ENCODE peak calls at places on chromosomes 16 and 17, in nine cellular contexts. E is breast epithelium, R is IMR-90, H is cardiac muscle cell, I is mammary epithelial cell, Z is pancreas, U is upper lobe of right lung, P is stomach, T is psoas muscle. Y is an unnamed sample.

GRCh38 chr17:323721-324139 is 28.9 kb downstream of the RPH3AL start:
- DNase-seq in E (no peak), R (no peak), H (no peak), I (no peak), Z (no peak), U (peak), P (no peak), T (peak), Y (no peak)

GRCh38 chr17:58583486-58583885 is 69.0 kb upstream of the MTMR4 start:
- DNase-seq in E (no peak), R (no peak), H (no peak), I (peak), Z (no peak), U (no peak), P (no peak), T (no peak), Y (no peak)

GRCh38 chr16:30663820-30664528 is 5.7 kb downstream of the FBRS start:
- DNase-seq in E (no peak), R (no peak), H (no peak), I (no peak), Z (no peak), U (no peak), P (no peak), T (no peak), Y (peak)

GRCh38 chr17:57999010-57999495 is 8.0 kb downstream of the SRSF1 start:
- DNase-seq in E (no peak), R (no peak), H (no peak), I (no peak), Z (no peak), U (no peak), P (no peak), T (no peak), Y (no peak)

GRCh38 chr16:15486661-15487060 is 52.3 kb downstream of the BMERB1 start:
- DNase-seq in E (no peak), R (no peak), H (no peak), I (no peak), Z (no peak), U (no peak), P (no peak), T (no peak), Y (no peak)

GRCh38 chr17:36631022-36631421 is 29.6 kb downstream of the MRM1 start:
- DNase-seq in E (no peak), R (no peak), H (no peak), I (no peak), Z (no peak), U (no peak), P (no peak), T (no peak), Y (no peak)

GRCh38 chr16:23504076-23504452 is 6.2 kb downstream of the GGA2 start:
- DNase-seq in E (no peak), R (peak), H (peak), I (peak), Z (peak), U (no peak), P (no peak), T (peak), Y (no peak)

GRCh38 chr17:76353004-76353598 is 615 bp downstream of the PRPSAP1 start:
- DNase-seq in E (no peak), R (no peak), H (no peak), I (peak), Z (peak), U (peak), P (peak), T (peak), Y (no peak)

GRCh38 chr17:27762527-27763305 is 37.6 kb downstream of the NOS2 start:
- DNase-seq in E (no peak), R (peak), H (peak), I (peak), Z (no peak), U (no peak), P (no peak), T (no peak), Y (no peak)

GRCh38 chr17:58960068-58960467 is 146.6 kb downstream of the TRIM37 start:
- DNase-seq in E (no peak), R (peak), H (peak), I (peak), Z (peak), U (no peak), P (no peak), T (no peak), Y (no peak)

GRCh38 chr16:68246671-68247070 is 1.5 kb downstream of the PLA2G15 start:
- DNase-seq in E (no peak), R (no peak), H (no peak), I (no peak), Z (no peak), U (no peak), P (no peak), T (peak), Y (no peak)

GRCh38 chr16:70685061-70685937 is 554 bp downstream of the MTSS2 start:
- DNase-seq in E (no peak), R (no peak), H (peak), I (no peak), Z (no peak), U (no peak), P (no peak), T (peak), Y (no peak)

GRCh38 chr17:31778538-31778937 is 80.5 kb downstream of the COPRS start:
- DNase-seq in E (no peak), R (peak), H (no peak), I (no peak), Z (no peak), U (no peak), P (no peak), T (no peak), Y (no peak)

GRCh38 chr17:83145358-83145738 is 65.9 kb downstream of the METRNL start:
- DNase-seq in E (peak), R (no peak), H (no peak), I (no peak), Z (no peak), U (no peak), P (no peak), T (no peak), Y (no peak)

GRCh38 chr16:1322407-1322806 is 11.0 kb upstream of the BAIAP3 start:
- DNase-seq in E (no peak), R (no peak), H (no peak), I (no peak), Z (no peak), U (no peak), P (no peak), T (no peak), Y (no peak)

GRCh38 chr17:29615492-29616299 is 7.0 kb downstream of the CORO6 start:
- DNase-seq in E (peak), R (peak), H (peak), I (peak), Z (peak), U (peak), P (peak), T (peak), Y (peak)

GRCh38 chr16:54340531-54340930 is 53.9 kb upstream of the IRX3 start:
- DNase-seq in E (no peak), R (no peak), H (no peak), I (no peak), Z (no peak), U (no peak), P (no peak), T (no peak), Y (no peak)

GRCh38 chr17:29124135-29124930 is 55.9 kb downstream of the MYO18A start:
- DNase-seq in E (no peak), R (peak), H (peak), I (peak), Z (no peak), U (no peak), P (peak), T (no peak), Y (no peak)

GRCh38 chr16:6096931-6097665 is 999.5 kb upstream of the EEF2KMT start:
- DNase-seq in E (no peak), R (no peak), H (no peak), I (no peak), Z (no peak), U (no peak), P (no peak), T (no peak), Y (no peak)

GRCh38 chr16:71499775-71500364 is 10.7 kb upstream of the ZNF19 start:
- DNase-seq in E (no peak), R (peak), H (peak), I (peak), Z (peak), U (no peak), P (no peak), T (no peak), Y (peak)

GRCh38 chr16:5709889-5710288 is 612.3 kb upstream of the EEF2KMT start:
- DNase-seq in E (no peak), R (peak), H (no peak), I (no peak), Z (no peak), U (no peak), P (no peak), T (no peak), Y (no peak)

GRCh38 chr16:29663020-29663828 is at the start of gene SPN:
- DNase-seq in E (no peak), R (no peak), H (no peak), I (no peak), Z (no peak), U (peak), P (no peak), T (no peak), Y (no peak)

GRCh38 chr17:43015579-43015978 is 6.6 kb downstream of the VAT1 start:
- DNase-seq in E (no peak), R (no peak), H (no peak), I (no peak), Z (no peak), U (no peak), P (no peak), T (peak), Y (no peak)

GRCh38 chr16:69709456-69710084 is 16.8 kb downstream of the NQO1 start:
- DNase-seq in E (no peak), R (peak), H (peak), I (peak), Z (no peak), U (no peak), P (no peak), T (no peak), Y (no peak)

GRCh38 chr17:61267847-61268246 is 131.8 kb upstream of the TBX2 start:
- DNase-seq in E (no peak), R (no peak), H (no peak), I (no peak), Z (no peak), U (no peak), P (no peak), T (no peak), Y (no peak)

GRCh38 chr17:83178533-83179201 is 99.3 kb downstream of the METRNL start:
- DNase-seq in E (peak), R (no peak), H (no peak), I (no peak), Z (no peak), U (no peak), P (no peak), T (no peak), Y (no peak)

GRCh38 chr17:58710948-58711552 is 18.6 kb downstream of the RAD51C start:
- DNase-seq in E (no peak), R (peak), H (peak), I (peak), Z (no peak), U (no peak), P (peak), T (no peak), Y (no peak)

GRCh38 chr16:13633381-13633861 is 286.5 kb upstream of the ERCC4 start:
- DNase-seq in E (no peak), R (no peak), H (no peak), I (no peak), Z (no peak), U (no peak), P (no peak), T (no peak), Y (no peak)

GRCh38 chr17:31286587-31286986 is 10.5 kb downstream of the OMG start:
- DNase-seq in E (no peak), R (no peak), H (no peak), I (no peak), Z (no peak), U (no peak), P (no peak), T (no peak), Y (no peak)

GRCh38 chr16:56191807-56192643 is 736 bp downstream of the GNAO1 start:
- DNase-seq in E (no peak), R (no peak), H (no peak), I (no peak), Z (no peak), U (no peak), P (no peak), T (peak), Y (peak)

GRCh38 chr17:49901460-49902331 is 53.8 kb upstream of the TAC4 start:
- DNase-seq in E (no peak), R (no peak), H (no peak), I (no peak), Z (no peak), U (peak), P (no peak), T (no peak), Y (no peak)

GRCh38 chr16:8887952-8888560 is 5.9 kb downstream of the LITAFD start:
- DNase-seq in E (peak), R (peak), H (peak), I (no peak), Z (no peak), U (peak), P (peak), T (peak), Y (peak)

GRCh38 chr16:68764866-68765265 is 27.8 kb downstream of the CDH1 start:
- DNase-seq in E (no peak), R (no peak), H (no peak), I (no peak), Z (no peak), U (no peak), P (no peak), T (no peak), Y (no peak)

DNA sequence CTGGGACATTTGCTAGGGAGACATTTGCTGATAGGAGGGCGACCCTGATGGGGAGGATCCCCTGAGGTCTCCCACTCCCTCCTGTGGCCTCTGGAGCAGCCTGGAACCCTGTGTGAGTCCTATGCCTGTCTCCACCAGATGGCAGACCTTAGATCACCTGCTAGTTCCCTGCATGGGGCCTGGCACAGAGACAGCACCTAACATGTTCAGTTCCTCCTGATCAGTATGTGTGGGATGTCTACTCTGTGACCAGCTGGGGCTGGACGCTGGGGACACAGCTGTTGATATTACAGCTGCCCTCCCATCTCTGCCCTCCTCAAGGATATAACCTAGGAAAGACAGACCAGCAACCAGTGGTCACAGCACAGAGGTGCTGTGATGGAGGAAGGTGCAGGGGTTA is 1.1 kb upstream of the ADCY7 start:
- DNase-seq in E (no peak), R (peak), H (no peak), I (no peak), Z (no peak), U (no peak), P (peak), T (peak), Y (no peak)
- H3K4me3 ChIP-seq in E (no peak), R (no peak), H (no peak), I (no peak), Z (no peak), U (no peak), P (no peak), T (no peak), Y (no peak)

GRCh38 chr16:89565256-89565505 is 4.7 kb downstream of the RPL13 start:
- DNase-seq in E (no peak), R (no peak), H (no peak), I (no peak), Z (no peak), U (no peak), P (no peak), T (no peak), Y (no peak)

GRCh38 chr16:89563639-89564392 is 3.3 kb downstream of the RPL13 start:
- DNase-seq in E (no peak), R (no peak), H (no peak), I (no peak), Z (no peak), U (no peak), P (no peak), T (no peak), Y (no peak)

GRCh38 chr16:89562939-89563338 is 2.5 kb downstream of the RPL13 start:
- DNase-seq in E (no peak), R (no peak), H (no peak), I (no peak), Z (no peak), U (no peak), P (no peak), T (no peak), Y (no peak)

GRCh38 chr16:89565506-89566372 is 5.3 kb downstream of the RPL13 start:
- DNase-seq in E (peak), R (peak), H (peak), I (peak), Z (peak), U (peak), P (peak), T (peak), Y (peak)

DNA sequence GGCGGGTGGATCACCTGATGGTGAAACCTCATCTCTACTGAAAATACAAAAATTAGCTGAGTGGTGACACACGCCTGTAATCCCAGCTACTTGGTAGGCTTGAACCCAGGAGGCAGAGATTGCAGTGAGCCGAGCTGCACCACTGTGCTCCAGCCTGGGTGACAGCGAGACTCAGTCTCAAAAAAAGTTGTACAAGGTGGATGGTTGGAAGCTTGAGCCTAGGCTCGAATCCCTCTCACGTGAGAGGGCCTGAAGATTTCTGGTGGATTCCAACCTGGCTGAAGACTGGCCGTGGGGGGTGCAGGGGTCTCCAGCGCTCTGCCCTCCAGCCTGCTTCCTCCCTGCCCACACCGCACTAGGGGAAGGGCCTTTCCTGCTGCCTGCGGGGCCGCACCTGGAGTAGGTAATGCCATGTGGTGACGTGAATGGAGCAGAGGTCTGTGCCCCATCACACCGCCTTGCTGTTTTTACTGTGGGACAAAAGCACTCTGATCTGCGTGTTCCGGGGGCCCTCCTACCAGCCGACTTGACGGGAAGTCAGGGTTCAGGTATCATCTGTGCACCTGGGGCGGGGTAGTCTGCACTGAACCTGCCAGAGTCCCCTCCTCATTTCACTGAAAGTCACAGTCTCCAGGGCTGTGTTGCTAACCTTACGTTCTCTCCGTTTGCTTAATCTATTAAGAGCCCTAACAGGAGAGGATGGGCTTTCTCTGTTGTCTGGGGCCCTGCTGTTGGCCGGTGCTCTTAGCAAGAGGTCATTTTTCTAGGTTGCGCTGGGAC is 4.2 kb downstream of the RPL13 start:
- DNase-seq in E (no peak), R (no peak), H (no peak), I (no peak), Z (no peak), U (no peak), P (no peak), T (no peak), Y (no peak)
- H3K27ac ChIP-seq in E (peak), R (no peak), H (no peak), I (no peak), Z (no peak), U (no peak), P (peak), T (peak), Y (no peak)

GRCh38 chr17:50918933-50919296 is 52.8 kb upstream of the TOB1 start:
- DNase-seq in E (no peak), R (peak), H (no peak), I (no peak), Z (no peak), U (no peak), P (peak), T (no peak), Y (no peak)
- TF ChIP-seq CTCF in E (no peak), R (no peak), H (no peak), I (no peak), Z (no peak), U (no peak), P (no peak), T (no peak), Y (no peak)

GRCh38 chr16:49638696-49639629 is 216.9 kb downstream of the ZNF423 start:
- DNase-seq in E (no peak), R (peak), H (peak), I (no peak), Z (no peak), U (no peak), P (no peak), T (peak), Y (no peak)
- H3K4me3 ChIP-seq in E (no peak), R (no peak), H (no peak), I (no peak), Z (no peak), U (no peak), P (no peak), T (no peak), Y (no peak)

DNA sequence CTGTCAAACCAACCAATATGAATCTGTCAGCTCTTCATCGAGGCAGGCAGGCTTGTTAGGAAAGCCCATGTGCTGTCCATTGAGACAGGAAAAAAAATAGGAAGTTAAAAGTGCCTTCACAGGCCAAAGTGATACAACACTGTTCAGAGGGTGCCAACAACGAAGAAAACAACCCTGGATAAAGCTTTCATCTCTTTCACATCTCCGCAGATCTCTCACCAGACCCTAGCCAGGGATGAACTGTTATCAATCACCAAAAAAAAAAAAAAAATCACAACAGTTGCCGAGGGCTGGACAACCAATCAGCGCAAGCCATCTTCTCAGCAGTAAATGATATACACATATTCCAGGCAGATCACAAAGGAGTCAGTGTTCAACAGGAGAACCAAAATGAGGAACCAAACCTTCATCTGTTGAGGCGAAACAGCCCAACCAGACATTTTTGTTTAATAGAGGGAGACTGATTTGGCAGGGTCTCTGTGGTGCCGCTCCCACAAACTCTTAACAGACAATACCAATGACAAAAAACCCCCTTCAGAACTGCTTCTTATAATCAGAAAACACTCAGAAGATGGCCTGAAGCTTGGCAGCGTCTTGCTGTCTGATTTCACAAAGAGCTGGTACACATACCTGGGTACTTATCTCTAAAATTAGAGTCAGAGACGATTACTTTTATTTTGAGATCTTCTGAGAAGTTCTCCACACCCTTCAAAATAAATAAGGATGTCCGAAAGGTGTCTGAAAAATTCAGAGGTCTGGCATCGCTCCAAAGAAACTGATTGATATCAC is 1.9 kb downstream of the MAP3K14 start:
- DNase-seq in E (no peak), R (peak), H (no peak), I (no peak), Z (no peak), U (no peak), P (no peak), T (no peak), Y (no peak)
- H3K27ac ChIP-seq in E (peak), R (no peak), H (no peak), I (peak), Z (peak), U (peak), P (peak), T (peak), Y (peak)